ENCODE peak calls at places on chromosomes 2 and 18, in six cellular contexts. One of them, this sample, is unnamed.

GRCh38 chr2:132669854-132670103 is 226 bp downstream of the LYPD1 start:
- DNase-seq in globus pallidus: no peak
- DNase-seq in GM19239: no peak
- DNase-seq in NCI-H2081: peak
- DNase-seq in omental fat pad: no peak
- DNase-seq in NCI-H510A treated with DMSO at 0.1 percent for 48 hours: peak
- DNase-seq in this sample: no peak

GRCh38 chr2:120013569-120014223 is 819 bp downstream of the EPB41L5 start:
- DNase-seq in globus pallidus: peak
- DNase-seq in GM19239: no peak
- DNase-seq in NCI-H2081: peak
- DNase-seq in omental fat pad: no peak
- DNase-seq in NCI-H510A treated with DMSO at 0.1 percent for 48 hours: peak
- DNase-seq in this sample: no peak

GRCh38 chr2:240851078-240851861 is 17.4 kb upstream of the AGXT start:
- DNase-seq in globus pallidus: peak
- DNase-seq in GM19239: peak
- DNase-seq in NCI-H2081: peak
- DNase-seq in omental fat pad: peak
- DNase-seq in NCI-H510A treated with DMSO at 0.1 percent for 48 hours: peak
- DNase-seq in this sample: peak

GRCh38 chr2:212595036-212595654 is 56.5 kb upstream of the ERBB4 start:
- DNase-seq in globus pallidus: peak
- DNase-seq in GM19239: no peak
- DNase-seq in NCI-H2081: peak
- DNase-seq in omental fat pad: no peak
- DNase-seq in NCI-H510A treated with DMSO at 0.1 percent for 48 hours: no peak
- DNase-seq in this sample: no peak

GRCh38 chr2:96164459-96165184 is 19.4 kb upstream of the DUSP2 start:
- DNase-seq in globus pallidus: peak
- DNase-seq in GM19239: peak
- DNase-seq in NCI-H2081: no peak
- DNase-seq in omental fat pad: no peak
- DNase-seq in NCI-H510A treated with DMSO at 0.1 percent for 48 hours: peak
- DNase-seq in this sample: no peak

GRCh38 chr18:36095936-36096519 is 28.7 kb upstream of the RPRD1A start:
- DNase-seq in globus pallidus: peak
- DNase-seq in GM19239: no peak
- DNase-seq in NCI-H2081: peak
- DNase-seq in omental fat pad: no peak
- DNase-seq in NCI-H510A treated with DMSO at 0.1 percent for 48 hours: peak
- DNase-seq in this sample: peak

GRCh38 chr2:227536445-227536844 is 62.2 kb upstream of the SCYGR2 start:
- DNase-seq in globus pallidus: peak
- DNase-seq in GM19239: no peak
- DNase-seq in NCI-H2081: peak
- DNase-seq in omental fat pad: no peak
- DNase-seq in NCI-H510A treated with DMSO at 0.1 percent for 48 hours: no peak
- DNase-seq in this sample: peak

GRCh38 chr2:21281876-21282514 is 158.2 kb downstream of the TDRD15 start:
- DNase-seq in globus pallidus: no peak
- DNase-seq in GM19239: no peak
- DNase-seq in NCI-H2081: no peak
- DNase-seq in omental fat pad: no peak
- DNase-seq in NCI-H510A treated with DMSO at 0.1 percent for 48 hours: no peak
- DNase-seq in this sample: no peak

GRCh38 chr18:2853926-2854664 is 7.3 kb downstream of the EMILIN2 start:
- DNase-seq in globus pallidus: no peak
- DNase-seq in GM19239: no peak
- DNase-seq in NCI-H2081: no peak
- DNase-seq in omental fat pad: no peak
- DNase-seq in NCI-H510A treated with DMSO at 0.1 percent for 48 hours: no peak
- DNase-seq in this sample: no peak

GRCh38 chr2:134338180-134338579 is 84.3 kb downstream of the MGAT5 start:
- DNase-seq in globus pallidus: no peak
- DNase-seq in GM19239: no peak
- DNase-seq in NCI-H2081: no peak
- DNase-seq in omental fat pad: no peak
- DNase-seq in NCI-H510A treated with DMSO at 0.1 percent for 48 hours: no peak
- DNase-seq in this sample: no peak

This sample was measured in NCI-H2029 treated with DMSO at 0.1 percent for 48 hours.